ENCODE peak calls at places on chromosomes 5 and 9, in ten cellular contexts. V, L, G, O, F, M, J, P, Q and K are unnamed samples.

GRCh38 chr9:87195306-87195705 is 248.0 kb upstream of the GAS1 start:
- ATAC-seq in Q (no peak), L (no peak), V (no peak), O (no peak), F (no peak), P (no peak), J (no peak), M (no peak), G (no peak), K (no peak)

GRCh38 chr5:176365663-176366574 is 632 bp downstream of the ARL10 start:
- ATAC-seq in M (no peak), G (peak; percentile 10), O (peak; percentile 25), J (peak; percentile 28), F (peak; percentile 40), Q (no peak), V (no peak), P (peak; percentile 22), L (peak; percentile 37), K (peak; percentile 56)

GRCh38 chr5:23740029-23740428 is 232.6 kb downstream of the PRDM9 start:
- ATAC-seq in J (no peak), V (no peak), P (no peak), L (no peak), F (no peak), Q (no peak), O (no peak), G (no peak), M (peak; percentile 61), K (no peak)

GRCh38 chr5:72445969-72446368 is 61.2 kb downstream of the ZNF366 start:
- ATAC-seq in G (no peak), Q (no peak), M (no peak), P (no peak), L (peak; percentile 60), O (no peak), V (no peak), F (no peak), J (no peak), K (no peak)

GRCh38 chr9:131334568-131335105 is 45.1 kb downstream of the PLPP7 start:
- ATAC-seq in G (no peak), Q (peak; percentile 91), J (no peak), P (no peak), O (no peak), M (no peak), F (peak; percentile 79), L (peak; percentile 91), V (no peak), K (no peak)

GRCh38 chr5:35857606-35858205 is 1.0 kb downstream of the IL7R start:
- ATAC-seq in F (no peak), P (peak; percentile 1), L (no peak), M (peak; percentile 70), O (no peak), V (no peak), J (peak; percentile 1), G (no peak), Q (no peak), K (peak; percentile 62)

GRCh38 chr5:179343902-179344300 is 1.4 kb downstream of the ADAMTS2 start:
- ATAC-seq in O (no peak), M (no peak), Q (no peak), P (peak; percentile 54), G (peak; percentile 43), L (peak; percentile 65), F (peak; percentile 60), V (no peak), J (no peak), K (peak; percentile 37)

GRCh38 chr5:72328172-72328571 is 8.0 kb downstream of the PTCD2 start:
- ATAC-seq in O (no peak), L (peak; percentile 93), P (no peak), Q (peak; percentile 45), J (no peak), V (no peak), M (peak; percentile 66), F (peak; percentile 70), G (no peak), K (peak; percentile 70)

GRCh38 chr5:151068189-151068570 is 12.7 kb downstream of the TNIP1 start:
- ATAC-seq in P (no peak), L (no peak), J (peak; percentile 2), M (no peak), Q (no peak), O (no peak), V (no peak), G (peak; percentile 4), F (no peak), K (no peak)

GRCh38 chr9:72129271-72130156 is 19.7 kb upstream of the GDA start:
- ATAC-seq in M (no peak), L (no peak), J (no peak), G (no peak), F (no peak), O (no peak), Q (peak; percentile 19), V (no peak), P (no peak), K (no peak)

GRCh38 chr9:107312651-107313050 is 29.6 kb downstream of the RAD23B start:
- ATAC-seq in P (no peak), Q (no peak), J (no peak), F (peak; percentile 60), L (no peak), O (no peak), V (no peak), M (no peak), G (no peak), K (peak; percentile 65)

GRCh38 chr9:32431940-32432555 is 47.6 kb downstream of the ACO1 start:
- ATAC-seq in L (no peak), P (peak; percentile 35), Q (peak; percentile 26), F (peak; percentile 67), O (peak; percentile 60), G (peak; percentile 77), J (no peak), V (peak; percentile 59), M (peak; percentile 82), K (peak; percentile 84)

GRCh38 chr5:124421584-124421983 is 324.9 kb downstream of the ZNF608 start:
- ATAC-seq in G (peak; percentile 72), L (no peak), J (no peak), P (no peak), V (no peak), F (no peak), O (no peak), Q (no peak), M (no peak), K (no peak)

GRCh38 chr9:114777841-114778240 is 28.0 kb downstream of the TNFSF15 start:
- ATAC-seq in L (no peak), F (no peak), J (peak; percentile 89), O (peak; percentile 72), Q (no peak), V (peak; percentile 99), P (peak; percentile 98), M (no peak), G (peak; percentile 32), K (peak; percentile 53)

GRCh38 chr5:68350176-68350575 is 134.6 kb downstream of the PIK3R1 start:
- ATAC-seq in M (no peak), G (no peak), Q (no peak), L (no peak), P (no peak), F (no peak), V (no peak), O (no peak), J (no peak), K (no peak)

GRCh38 chr5:82635561-82636288 is 357.6 kb upstream of the RPS23 start:
- ATAC-seq in G (no peak), M (peak; percentile 95), V (no peak), Q (no peak), F (no peak), P (peak; percentile 99), O (peak; percentile 98), J (peak; percentile 97), L (no peak), K (peak; percentile 59)

GRCh38 chr5:168086736-168087135 is 204.7 kb upstream of the WWC1 start:
- ATAC-seq in P (no peak), Q (no peak), F (no peak), V (no peak), M (no peak), J (no peak), G (no peak), O (no peak), L (peak; percentile 45), K (no peak)

GRCh38 chr5:15304914-15305834 is 194.8 kb upstream of the FBXL7 start:
- ATAC-seq in J (no peak), M (no peak), V (no peak), P (no peak), L (no peak), O (no peak), Q (no peak), G (no peak), F (no peak), K (no peak)

GRCh38 chr9:109031241-109031640 is 17.9 kb upstream of the CTNNAL1 start:
- ATAC-seq in F (no peak), M (no peak), V (no peak), O (no peak), Q (no peak), G (no peak), L (no peak), J (no peak), P (no peak), K (no peak)

GRCh38 chr5:122775713-122776084 is 819 bp downstream of the SNX2 start:
- ATAC-seq in G (peak; percentile 12), F (peak; percentile 11), V (no peak), M (peak; percentile 4), O (no peak), Q (no peak), P (no peak), J (no peak), L (no peak), K (peak; percentile 29)

GRCh38 chr5:149206524-149207141 is 65.0 kb upstream of the AFAP1L1 start:
- ATAC-seq in P (no peak), L (peak; percentile 66), F (peak; percentile 66), J (no peak), Q (no peak), V (no peak), M (no peak), O (no peak), G (no peak), K (no peak)

GRCh38 chr9:68975644-68976043 is 38.3 kb downstream of the PRKACG start:
- ATAC-seq in Q (no peak), J (no peak), O (no peak), P (no peak), M (no peak), G (no peak), L (no peak), V (no peak), F (peak; percentile 61), K (no peak)

GRCh38 chr5:2761921-2762488 is 10.5 kb upstream of the IRX2 start:
- ATAC-seq in O (no peak), Q (no peak), P (no peak), G (no peak), J (no peak), V (no peak), L (no peak), F (no peak), M (no peak), K (no peak)

GRCh38 chr9:111984075-111984802 is 87.6 kb downstream of the UGCG start:
- ATAC-seq in P (no peak), F (no peak), M (no peak), Q (no peak), G (no peak), O (no peak), V (no peak), J (no peak), L (no peak), K (no peak)

GRCh38 chr5:108481355-108481931 is 99.5 kb upstream of the FBXL17 start:
- ATAC-seq in L (no peak), J (no peak), M (peak; percentile 91), O (no peak), V (no peak), F (no peak), Q (no peak), P (no peak), G (no peak), K (peak; percentile 81)

GRCh38 chr5:104793452-104794120 is 1231.0 kb upstream of the NUDT12 start:
- ATAC-seq in O (no peak), L (no peak), G (no peak), J (no peak), V (no peak), P (no peak), F (no peak), Q (no peak), M (peak; percentile 79), K (no peak)

GRCh38 chr5:38598994-38599611 is 42.7 kb upstream of the LIFR start:
- ATAC-seq in G (no peak), J (no peak), M (peak; percentile 89), P (no peak), O (no peak), F (no peak), L (no peak), Q (no peak), V (no peak), K (peak; percentile 88)

GRCh38 chr9:136169495-136169894 is 35.4 kb downstream of the LHX3 start:
- ATAC-seq in G (no peak), O (no peak), J (no peak), L (no peak), M (no peak), P (no peak), Q (no peak), F (no peak), V (no peak), K (no peak)